ENCODE peak calls at places on chromosomes 11 and 22, in four cellular contexts. P is spleen, A is stomach, D is sigmoid colon. C is an unnamed sample.

GRCh38 chr11:78535920-78536319 is 38.7 kb downstream of the NARS2 start:
- DNase-seq in A (no peak), P (no peak), D (no peak), C (no peak)

GRCh38 chr22:48084041-48084748 is 1321.7 kb downstream of the TBC1D22A start:
- DNase-seq in D (peak; percentile 29), A (no peak), P (peak; percentile 69), C (no peak)

GRCh38 chr22:37604875-37605274 is 3.8 kb upstream of the GGA1 start:
- DNase-seq in D (no peak), A (no peak), P (peak; percentile 85), C (no peak)

GRCh38 chr11:60747359-60747873 is 9.3 kb upstream of the MS4A15 start:
- DNase-seq in A (no peak), D (no peak), P (no peak), C (no peak)

GRCh38 chr11:88151866-88152265 is 23.4 kb downstream of the RAB38 start:
- DNase-seq in A (no peak), P (no peak), D (no peak), C (no peak)

GRCh38 chr22:33524511-33525270 is 395.6 kb downstream of the LARGE1 start:
- DNase-seq in P (no peak), A (no peak), D (no peak), C (no peak)

GRCh38 chr11:102144357-102145342 is 34.4 kb downstream of the YAP1 start:
- DNase-seq in A (peak; percentile 57), P (no peak), D (no peak), C (no peak)

GRCh38 chr11:130071211-130071712 is 1.6 kb downstream of the APLP2 start:
- DNase-seq in P (no peak), A (no peak), D (no peak), C (no peak)

GRCh38 chr22:40196628-40197027 is 18.9 kb downstream of the TNRC6B start:
- DNase-seq in P (no peak), D (no peak), A (no peak), C (no peak)

GRCh38 chr11:19996591-19996990 is 163.7 kb downstream of the DBX1 start:
- DNase-seq in A (no peak), P (no peak), D (no peak), C (no peak)

GRCh38 chr22:32987081-32987631 is 71.0 kb downstream of the SYN3 start:
- DNase-seq in P (no peak), D (no peak), A (no peak), C (no peak)

GRCh38 chr11:129247129-129247528 is 55.0 kb upstream of the ARHGAP32 start:
- DNase-seq in P (no peak), A (no peak), D (no peak), C (no peak)

GRCh38 chr22:33656808-33657628 is 263.3 kb downstream of the LARGE1 start:
- DNase-seq in D (no peak), A (no peak), P (no peak), C (no peak)

GRCh38 chr11:119361056-119361787 is 14.7 kb upstream of the MFRP start:
- DNase-seq in A (no peak), P (peak; percentile 37), D (peak; percentile 72), C (no peak)

GRCh38 chr11:116913000-116913399 is 75.6 kb upstream of the APOA1 start:
- DNase-seq in P (no peak), D (no peak), A (no peak), C (no peak)

GRCh38 chr22:36595968-36596367 is 67.0 kb upstream of the EIF3D start:
- DNase-seq in D (no peak), P (no peak), A (no peak), C (no peak)

GRCh38 chr11:65649656-65650546 is 12.0 kb downstream of the SIPA1 start:
- DNase-seq in A (no peak), D (no peak), P (peak; percentile 74), C (no peak)

GRCh38 chr22:25002241-25002985 is 49.9 kb downstream of the KIAA1671 start:
- DNase-seq in D (no peak), A (no peak), P (no peak), C (no peak)

GRCh38 chr22:42340695-42341383 is 70.4 kb upstream of the TCF20 start:
- DNase-seq in A (no peak), D (peak; percentile 81), P (no peak), C (no peak)

GRCh38 chr11:46976182-46976854 is 39.8 kb downstream of the CSTPP1 start:
- DNase-seq in P (no peak), A (no peak), D (no peak), C (no peak)

GRCh38 chr11:128544625-128545024 is 42.7 kb downstream of the ETS1 start:
- DNase-seq in P (no peak), A (no peak), D (no peak), C (no peak)

GRCh38 chr11:42762348-42762747 is 549.4 kb upstream of the API5 start:
- DNase-seq in A (no peak), P (no peak), D (no peak), C (no peak)

GRCh38 chr11:2566223-2567025 is 121.6 kb downstream of the KCNQ1 start:
- DNase-seq in A (peak; percentile 68), P (peak; percentile 54), D (peak; percentile 58), C (no peak)

GRCh38 chr11:121890377-121890776 is 225.6 kb downstream of the BLID start:
- DNase-seq in A (peak; percentile 27), D (no peak), P (no peak), C (no peak)

GRCh38 chr22:37896939-37897338 is 9.2 kb upstream of the MICALL1 start:
- DNase-seq in D (no peak), P (no peak), A (no peak), C (no peak)

GRCh38 chr22:50665212-50665611 is 7.4 kb upstream of the SHANK3 start:
- DNase-seq in P (no peak), A (no peak), D (no peak), C (no peak)

GRCh38 chr22:47806894-47807293 is 1044.4 kb downstream of the TBC1D22A start:
- DNase-seq in A (no peak), P (no peak), D (no peak), C (no peak)

GRCh38 chr11:47161134-47161854 is 15.4 kb downstream of the ARFGAP2 start:
- DNase-seq in P (no peak), D (peak; percentile 81), A (peak; percentile 71), C (peak; percentile 36)

GRCh38 chr11:105524286-105524685 is 85.6 kb upstream of the GRIA4 start:
- DNase-seq in A (no peak), P (no peak), D (no peak), C (no peak)

GRCh38 chr11:120738516-120739046 is 227.0 kb downstream of the GRIK4 start:
- DNase-seq in A (no peak), P (no peak), D (no peak), C (no peak)

GRCh38 chr11:119903389-119903788 is 174.4 kb upstream of the NECTIN1 start:
- DNase-seq in A (no peak), D (no peak), P (peak; percentile 31), C (no peak)

GRCh38 chr11:119320593-119321524 is 3.9 kb upstream of the MCAM start:
- DNase-seq in A (peak; percentile 64), D (peak; percentile 92), P (peak; percentile 90), C (no peak)

GRCh38 chr11:75814686-75815344 is at the start of gene UVRAG:
- DNase-seq in D (peak; percentile 99), P (peak; percentile 99), A (peak; percentile 98), C (peak; percentile 99)

GRCh38 chr11:75815345-75815983 is 454 bp downstream of the UVRAG start:
- DNase-seq in P (peak; percentile 95), D (peak; percentile 83), A (peak; percentile 47), C (no peak)

GRCh38 chr11:75814369-75814685 is 683 bp upstream of the UVRAG start:
- DNase-seq in P (no peak), A (no peak), D (no peak), C (no peak)

GRCh38 chr11:75813622-75814039 is 1.4 kb upstream of the UVRAG start:
- DNase-seq in D (no peak), P (no peak), A (no peak), C (no peak)

DNA sequence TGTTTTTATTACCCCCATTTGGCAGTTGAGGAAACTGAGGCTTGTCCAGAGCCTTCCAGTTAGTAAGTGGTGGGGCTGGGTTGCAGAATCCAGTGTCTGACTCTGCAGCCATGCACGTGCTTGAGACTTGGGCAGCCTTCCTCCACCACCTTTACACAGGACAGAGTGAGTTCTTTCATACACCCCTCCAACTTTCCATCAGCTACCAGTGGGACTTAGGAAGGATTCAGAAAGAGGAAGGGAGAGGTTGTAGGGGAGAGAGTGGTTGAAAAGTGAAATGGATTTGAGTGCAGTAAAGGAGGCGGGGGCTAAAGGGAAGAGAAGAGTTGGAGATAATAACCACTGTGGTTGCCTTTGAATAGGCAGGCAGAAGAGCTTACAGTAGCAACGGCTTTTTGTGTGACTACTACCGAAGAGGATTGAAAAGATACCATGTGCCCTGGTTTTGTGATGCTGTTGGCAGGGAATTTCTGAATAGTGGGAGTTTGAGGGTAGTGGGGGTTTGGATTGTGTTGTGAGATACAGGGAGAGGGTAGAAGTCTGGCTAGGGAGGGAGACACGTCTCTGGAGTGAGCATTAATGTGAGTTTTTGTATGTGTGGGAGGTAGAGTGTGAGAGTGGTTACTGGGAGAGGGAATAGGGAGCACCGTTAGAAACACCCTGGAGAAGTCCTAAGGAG is 1.7 kb downstream of the UVRAG start:
- DNase-seq in A (no peak), D (no peak), P (no peak), C (no peak)
- H3K4me3 ChIP-seq in A (peak overlapping the region; percentile 95), D (peak overlapping the region; percentile 95), P (peak overlapping the region; percentile 94), C (peak overlapping the region; percentile 74)

DNA sequence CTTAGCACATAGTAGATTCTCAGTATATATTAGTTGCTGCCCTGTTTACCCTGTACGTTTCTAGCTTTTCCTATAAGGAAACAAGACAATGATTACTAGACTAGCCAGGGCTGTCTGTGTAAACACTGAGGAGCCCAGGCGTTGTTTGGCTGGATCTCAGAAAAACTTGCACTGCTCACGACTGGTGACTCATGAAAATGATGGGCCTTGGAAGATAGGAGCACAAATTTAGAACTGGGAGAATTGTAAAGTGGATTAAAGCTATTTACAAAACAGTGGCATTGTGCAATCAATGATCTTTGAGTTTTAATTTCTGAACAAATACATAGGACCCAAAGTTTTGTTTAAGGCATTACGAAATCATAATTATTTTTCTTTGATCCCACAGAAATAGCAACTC is 276.9 kb downstream of the FAM76B start:
- DNase-seq in D (peak; percentile 89), P (no peak), A (no peak), C (peak; percentile 77)
- TF ChIP-seq CTCF in D (no peak), P (no peak), A (no peak), C (no peak)

DNA sequence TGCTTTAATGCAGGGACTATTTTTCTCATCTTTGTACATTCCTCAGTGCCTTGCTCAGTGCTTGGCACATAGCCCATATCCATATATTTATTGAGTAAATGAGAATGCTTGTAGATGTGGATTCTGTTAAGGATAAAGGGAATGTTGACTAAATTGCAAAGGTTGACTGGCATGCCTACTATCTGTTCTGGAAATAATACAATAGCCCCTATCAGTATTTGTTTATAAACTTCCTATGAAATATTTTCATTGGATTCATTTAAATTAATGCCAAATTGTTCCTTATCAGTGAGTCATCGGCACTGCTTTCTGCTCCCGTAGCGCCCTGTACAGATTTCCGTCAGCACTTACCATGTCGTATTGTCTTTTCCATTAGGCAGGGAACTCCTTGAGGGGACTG is 8.0 kb downstream of the RNF121 start:
- DNase-seq in P (no peak), A (no peak), D (no peak), C (no peak)
- TF ChIP-seq POLR2AphosphoS5 in P (no peak), A (no peak), D (no peak), C (no peak)

GRCh38 chr22:20316217-20316843 is 3.5 kb downstream of the DGCR6L start:
- DNase-seq in D (peak; percentile 58), A (peak; percentile 9), P (peak; percentile 58), C (peak; percentile 3)

GRCh38 chr22:20319041-20319744 is 667 bp downstream of the DGCR6L start:
- DNase-seq in P (peak; percentile 56), A (peak; percentile 24), D (peak; percentile 60), C (peak; percentile 4)

GRCh38 chr22:20316844-20317401 is 2.9 kb downstream of the DGCR6L start:
- DNase-seq in P (peak; percentile 65), A (peak; percentile 10), D (no peak), C (no peak)

GRCh38 chr22:20324139-20324516 is 4.3 kb upstream of the DGCR6L start:
- DNase-seq in A (peak; percentile 21), D (no peak), P (no peak), C (no peak)

GRCh38 chr22:20319745-20320658 is at the start of gene DGCR6L:
- DNase-seq in P (peak; percentile 99), D (peak; percentile 97), A (peak; percentile 98), C (peak; percentile 94)
- H3K4me3 ChIP-seq in P (peak within 1 kb of the TSS; percentile 98), D (peak within 1 kb of the TSS; percentile 96), A (peak within 1 kb of the TSS; percentile 98), C (peak within 1 kb of the TSS; percentile 95)